ENCODE peak calls at places on chromosome 9, in five cellular contexts. M is heart right ventricle, R is HepG2, Z is aorta, J is stomach. A is an unnamed sample.
A peak's percentile ranks its signal among the peaks of the same experiment; 100 is the strongest.

GRCh38 chr9:98275159-98275558 is 19.7 kb upstream of the TBC1D2 start:
- DNase-seq in M (no peak), R (no peak), Z (no peak), J (no peak), A (no peak)

GRCh38 chr9:99635032-99635431 is 186.7 kb upstream of the NR4A3 start:
- DNase-seq in M (no peak), R (no peak), Z (no peak), J (no peak), A (no peak)

GRCh38 chr9:111356567-111357244 is 26.7 kb upstream of the OR2K2 start:
- DNase-seq in M (no peak), R (no peak), Z (no peak), J (no peak), A (no peak)

GRCh38 chr9:23554691-23555090 is 271.3 kb downstream of the ELAVL2 start:
- DNase-seq in M (no peak), R (no peak), Z (no peak), J (no peak), A (no peak)

GRCh38 chr9:131734165-131734610 is 5.7 kb downstream of the RAPGEF1 start:
- DNase-seq in M (peak; percentile 32), R (no peak), Z (peak; percentile 81), J (peak; percentile 82), A (peak; percentile 87)

GRCh38 chr9:72290311-72290710 is 74.7 kb downstream of the ZFAND5 start:
- DNase-seq in M (no peak), R (no peak), Z (no peak), J (no peak), A (no peak)

GRCh38 chr9:36939655-36940578 is 94.2 kb downstream of the PAX5 start:
- DNase-seq in M (no peak), R (no peak), Z (no peak), J (no peak), A (no peak)

GRCh38 chr9:102779341-102779740 is 215.8 kb upstream of the CYLC2 start:
- DNase-seq in M (no peak), R (no peak), Z (no peak), J (no peak), A (no peak)

GRCh38 chr9:105385372-105385985 is 62.4 kb upstream of the FSD1L start:
- DNase-seq in M (peak; percentile 6), R (no peak), Z (no peak), J (no peak), A (peak; percentile 54)

GRCh38 chr9:105697871-105698270 is 3.5 kb downstream of the TMEM38B start:
- DNase-seq in M (no peak), R (no peak), Z (no peak), J (no peak), A (no peak)

GRCh38 chr9:114098021-114098659 is 952 bp downstream of the KIF12 start:
- DNase-seq in M (no peak), R (no peak), Z (no peak), J (peak; percentile 63), A (peak; percentile 80)

GRCh38 chr9:29212590-29213373 is 1639.5 kb upstream of the C9orf72 start:
- DNase-seq in M (no peak), R (no peak), Z (no peak), J (peak; percentile 50), A (no peak)

GRCh38 chr9:71928376-71928775 is 16.9 kb downstream of the C9orf85 start:
- DNase-seq in M (no peak), R (no peak), Z (no peak), J (no peak), A (no peak)

GRCh38 chr9:37408933-37409710 is 13.4 kb upstream of the GRHPR start:
- DNase-seq in M (no peak), R (no peak), Z (no peak), J (no peak), A (peak; percentile 24)

GRCh38 chr9:79382468-79382867 is 189.3 kb upstream of the TLE4 start:
- DNase-seq in M (no peak), R (no peak), Z (no peak), J (no peak), A (no peak)

GRCh38 chr9:89878687-89879086 is 273.9 kb downstream of the GADD45G start:
- DNase-seq in M (peak; percentile 80), R (peak; percentile 12), Z (peak; percentile 79), J (peak; percentile 48), A (no peak)

GRCh38 chr9:94927762-94928158 is 201.3 kb downstream of the AOPEP start:
- DNase-seq in M (no peak), R (no peak), Z (no peak), J (no peak), A (no peak)

GRCh38 chr9:132857031-132857430 is 21.1 kb downstream of the AK8 start:
- DNase-seq in M (peak; percentile 47), R (no peak), Z (no peak), J (peak; percentile 46), A (no peak)

GRCh38 chr9:127588740-127589506 is 23.2 kb upstream of the STXBP1 start:
- DNase-seq in M (no peak), R (no peak), Z (no peak), J (no peak), A (peak; percentile 60)

GRCh38 chr9:87579761-87580626 is 82.3 kb downstream of the DAPK1 start:
- DNase-seq in M (no peak), R (no peak), Z (no peak), J (no peak), A (no peak)

GRCh38 chr9:16602494-16602893 is 268.0 kb downstream of the BNC2 start:
- DNase-seq in M (no peak), R (no peak), Z (no peak), J (no peak), A (no peak)

GRCh38 chr9:124764774-124765438 is 6.2 kb downstream of the NR6A1 start:
- DNase-seq in M (no peak), R (peak; percentile 32), Z (no peak), J (no peak), A (peak; percentile 46)

DNA sequence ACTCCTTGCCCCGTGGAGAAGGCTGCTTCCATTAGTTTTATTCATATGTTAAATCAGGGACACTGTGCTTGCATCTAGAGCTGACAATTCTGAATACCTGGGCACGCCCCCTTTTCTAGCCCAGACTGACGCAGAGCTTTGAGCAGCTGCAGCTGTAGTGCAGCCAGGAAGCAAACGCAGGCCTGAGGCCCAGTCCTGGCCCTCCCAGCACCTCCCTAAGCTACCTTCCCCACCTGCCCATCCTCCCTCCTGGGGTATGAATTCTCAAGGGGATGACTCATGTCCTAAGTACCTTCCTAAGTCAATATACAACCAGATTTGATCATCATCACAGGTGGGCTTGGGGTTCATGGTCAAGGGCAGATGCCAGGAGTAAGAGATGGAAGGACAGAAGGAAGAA is 3.5 kb downstream of the PHF19 start:
- DNase-seq in M (no peak), R (no peak), Z (no peak), J (no peak), A (peak; percentile 40)
- H3K4me3 ChIP-seq in M (no peak overlapping the region), R (no peak overlapping the region), Z (no peak overlapping the region), J (no peak overlapping the region), A (no peak overlapping the region)

GRCh38 chr9:136571525-136571924 is 25.7 kb upstream of the NOTCH1 start:
- DNase-seq in M (no peak), R (no peak), Z (no peak), J (no peak), A (no peak)

GRCh38 chr9:136570191-136570845 is 24.5 kb upstream of the NOTCH1 start:
- DNase-seq in M (no peak), R (no peak), Z (no peak), J (no peak), A (no peak)

GRCh38 chr9:136570916-136571315 is 25.1 kb upstream of the NOTCH1 start:
- DNase-seq in M (no peak), R (no peak), Z (no peak), J (no peak), A (no peak)

GRCh38 chr9:136572596-136573313 is 26.9 kb upstream of the NOTCH1 start:
- DNase-seq in M (no peak), R (no peak), Z (no peak), J (no peak), A (no peak)

DNA sequence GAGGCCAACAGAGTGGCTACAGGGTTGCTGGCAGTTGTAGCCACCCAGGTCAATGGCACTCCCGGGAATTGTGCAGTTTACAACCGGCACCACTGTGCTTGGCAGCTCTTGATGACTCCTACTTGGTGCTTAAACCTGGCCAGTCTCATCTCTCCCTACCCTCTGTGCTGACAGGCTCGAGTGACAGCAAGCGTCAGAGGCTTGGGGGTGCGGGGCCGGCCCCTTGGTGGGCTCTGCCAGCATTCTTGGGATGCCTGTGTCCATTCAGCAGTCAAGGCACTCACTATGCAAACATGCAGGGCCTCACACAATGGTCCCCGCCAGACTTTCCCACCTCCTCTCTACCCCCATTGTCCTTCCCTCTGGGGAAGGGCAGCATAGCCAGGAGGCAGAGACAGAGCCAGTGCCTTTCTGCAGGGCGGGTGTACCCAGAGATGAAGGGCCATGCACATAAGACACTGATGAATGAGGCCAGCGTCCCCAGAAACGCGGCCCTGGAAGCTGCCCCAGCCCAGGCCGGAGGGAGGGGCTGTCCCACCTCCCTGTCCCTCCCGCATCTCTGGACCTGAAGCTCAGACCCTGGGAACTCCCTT is 26.3 kb upstream of the NOTCH1 start:
- DNase-seq in M (peak; percentile 73), R (peak; percentile 75), Z (peak; percentile 89), J (no peak), A (no peak)
- H3K4me1 ChIP-seq in M (peaks cover 80% of the 10 kb centered on the region), R (peaks cover 50% of the 10 kb centered on the region), Z (peaks cover 4% of the 10 kb centered on the region), J (peaks cover 29% of the 10 kb centered on the region), A (no peaks in the 10 kb centered on the region)

GRCh38 chr9:137078701-137079400 is 1.5 kb downstream of the UAP1L1 start:
- DNase-seq in M (no peak), R (no peak), Z (peak; percentile 70), J (no peak), A (peak; percentile 45)
- H3K4me3 ChIP-seq in M (peak overlapping the region; percentile 62), R (peak overlapping the region; percentile 76), Z (no peak overlapping the region), J (peak overlapping the region; percentile 78), A (no peak overlapping the region)

GRCh38 chr9:91276513-91276912 is 85.2 kb downstream of the AUH start:
- DNase-seq in M (no peak), R (no peak), Z (no peak), J (no peak), A (no peak)

GRCh38 chr9:91282292-91282691 is 79.4 kb downstream of the AUH start:
- DNase-seq in M (no peak), R (peak; percentile 3), Z (no peak), J (no peak), A (no peak)

GRCh38 chr9:91274950-91275349 is 86.8 kb downstream of the AUH start:
- DNase-seq in M (no peak), R (no peak), Z (no peak), J (no peak), A (no peak)

GRCh38 chr9:91275641-91276040 is 86.1 kb downstream of the AUH start:
- DNase-seq in M (no peak), R (no peak), Z (no peak), J (no peak), A (no peak)

DNA sequence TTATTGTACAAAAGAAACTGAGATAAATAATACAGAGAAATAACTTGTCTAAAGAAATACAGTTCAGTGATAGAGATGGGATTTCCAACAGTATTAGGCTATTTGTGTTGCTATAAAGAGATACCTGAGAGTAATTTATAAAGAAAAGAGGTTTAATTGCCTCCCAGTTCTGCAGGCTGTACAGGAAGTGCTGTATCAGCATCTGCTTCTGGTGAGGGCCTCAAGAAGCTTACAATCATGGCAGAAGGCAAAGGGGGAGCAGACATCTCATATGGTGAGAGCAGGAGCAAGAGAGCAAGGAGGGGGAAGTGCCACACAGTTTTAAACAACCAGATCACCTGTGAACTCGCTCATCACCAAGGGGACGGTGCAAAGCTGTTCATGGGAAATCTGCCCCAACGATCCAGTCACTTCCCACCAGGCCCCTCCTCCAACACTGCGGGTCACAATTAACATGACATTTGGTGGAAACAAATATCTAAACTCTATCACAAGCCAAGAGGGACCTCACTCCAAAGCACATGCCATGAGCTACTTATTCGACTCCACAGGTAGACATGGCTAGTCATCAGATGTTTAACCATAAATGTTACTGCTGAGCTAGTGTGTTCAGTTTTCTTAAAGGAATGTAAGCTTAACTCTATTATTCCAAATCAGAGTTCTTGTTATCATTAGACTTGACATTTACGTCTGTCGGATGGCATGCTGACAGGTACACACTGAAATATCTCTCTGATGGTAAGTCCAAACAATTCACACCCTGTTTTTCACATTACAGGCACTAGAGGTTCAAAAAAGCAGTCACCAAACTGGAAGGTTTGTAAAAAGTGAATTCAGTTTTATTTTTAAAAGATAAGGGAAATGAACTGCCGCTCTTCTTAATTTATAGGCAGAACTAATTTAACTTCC is 82.2 kb downstream of the AUH start:
- DNase-seq in M (no peak), R (no peak), Z (no peak), J (no peak), A (no peak)
- H3K4me1 ChIP-seq in M (peaks cover 19% of the 10 kb centered on the region), R (no peaks in the 10 kb centered on the region), Z (no peaks in the 10 kb centered on the region), J (no peaks in the 10 kb centered on the region), A (no peaks in the 10 kb centered on the region)